ENCODE peak calls at places on chromosomes 1 and 21, in four cellular contexts. W is A673, S is psoas muscle, E is brain microvascular endothelial cell. P is an unnamed sample.

GRCh38 chr1:54413295-54413694 is 7.1 kb upstream of the SSBP3 start:
- DNase-seq in W (no peak), S (peak; percentile 35), E (peak; percentile 66), P (no peak)

GRCh38 chr1:108142773-108143394 is 57.3 kb downstream of the SLC25A24 start:
- DNase-seq in W (no peak), S (no peak), E (no peak), P (no peak)

GRCh38 chr1:234604726-234605492 is 5.1 kb downstream of the IRF2BP2 start:
- DNase-seq in W (no peak), S (no peak), E (no peak), P (no peak)

GRCh38 chr1:201020647-201021332 is 2.7 kb downstream of the KIF21B start:
- DNase-seq in W (peak; percentile 38), S (no peak), E (no peak), P (no peak)

GRCh38 chr1:234618726-234619049 is 8.7 kb upstream of the IRF2BP2 start:
- DNase-seq in W (no peak), S (no peak), E (no peak), P (no peak)

GRCh38 chr1:30801826-30802198 is 44.2 kb upstream of the LAPTM5 start:
- DNase-seq in W (peak; percentile 84), S (peak; percentile 80), E (peak; percentile 53), P (no peak)

GRCh38 chr1:114037952-114038867 is 58.9 kb downstream of the OLFML3 start:
- DNase-seq in W (no peak), S (no peak), E (no peak), P (no peak)

GRCh38 chr21:29196021-29196663 is 65.7 kb downstream of the MAP3K7CL start:
- DNase-seq in W (peak; percentile 95), S (no peak), E (peak; percentile 95), P (no peak)

GRCh38 chr1:29186707-29187106 is 5.0 kb upstream of the SRSF4 start:
- DNase-seq in W (no peak), S (no peak), E (no peak), P (no peak)

GRCh38 chr1:246805135-246805716 is 81.0 kb downstream of the SCCPDH start:
- DNase-seq in W (no peak), S (no peak), E (no peak), P (no peak)

GRCh38 chr1:208149776-208150514 is 94.2 kb downstream of the PLXNA2 start:
- DNase-seq in W (peak; percentile 24), S (no peak), E (peak; percentile 11), P (no peak)
- TF ChIP-seq CTCF in W (no peak), S (no peak), E (no peak), P (no peak)

GRCh38 chr1:94234615-94235014 is 2.8 kb downstream of the ARHGAP29 start:
- DNase-seq in W (no peak), S (no peak), E (no peak), P (no peak)
- H3K4me3 ChIP-seq in W (no peak overlapping the region), S (peak overlapping the region; percentile 84), E (peak overlapping the region; percentile 89), P (no peak overlapping the region)

GRCh38 chr1:111758373-111758772 is 2.7 kb downstream of the DDX20 start:
- DNase-seq in W (peak; percentile 12), S (no peak), E (no peak), P (no peak)
- TF ChIP-seq CTCF in W (peak; percentile 21), S (no peak), E (peak; percentile 33), P (peak; percentile 22)

GRCh38 chr1:112849967-112850641 is 105.9 kb downstream of the SLC16A1 start:
- DNase-seq in W (no peak), S (no peak), E (no peak), P (no peak)
- H3K4me3 ChIP-seq in W (peak overlapping the region; percentile 43), S (peak overlapping the region; percentile 70), E (peak overlapping the region; percentile 60), P (no peak overlapping the region)

GRCh38 chr1:160032165-160032827 is 506 bp upstream of the PIGM start:
- DNase-seq in W (no peak), S (no peak), E (no peak), P (no peak)

GRCh38 chr1:160028426-160028825 is 3.4 kb downstream of the PIGM start:
- DNase-seq in W (no peak), S (no peak), E (no peak), P (no peak)

GRCh38 chr1:160030657-160031367 is 978 bp downstream of the PIGM start:
- DNase-seq in W (no peak), S (no peak), E (no peak), P (no peak)

DNA sequence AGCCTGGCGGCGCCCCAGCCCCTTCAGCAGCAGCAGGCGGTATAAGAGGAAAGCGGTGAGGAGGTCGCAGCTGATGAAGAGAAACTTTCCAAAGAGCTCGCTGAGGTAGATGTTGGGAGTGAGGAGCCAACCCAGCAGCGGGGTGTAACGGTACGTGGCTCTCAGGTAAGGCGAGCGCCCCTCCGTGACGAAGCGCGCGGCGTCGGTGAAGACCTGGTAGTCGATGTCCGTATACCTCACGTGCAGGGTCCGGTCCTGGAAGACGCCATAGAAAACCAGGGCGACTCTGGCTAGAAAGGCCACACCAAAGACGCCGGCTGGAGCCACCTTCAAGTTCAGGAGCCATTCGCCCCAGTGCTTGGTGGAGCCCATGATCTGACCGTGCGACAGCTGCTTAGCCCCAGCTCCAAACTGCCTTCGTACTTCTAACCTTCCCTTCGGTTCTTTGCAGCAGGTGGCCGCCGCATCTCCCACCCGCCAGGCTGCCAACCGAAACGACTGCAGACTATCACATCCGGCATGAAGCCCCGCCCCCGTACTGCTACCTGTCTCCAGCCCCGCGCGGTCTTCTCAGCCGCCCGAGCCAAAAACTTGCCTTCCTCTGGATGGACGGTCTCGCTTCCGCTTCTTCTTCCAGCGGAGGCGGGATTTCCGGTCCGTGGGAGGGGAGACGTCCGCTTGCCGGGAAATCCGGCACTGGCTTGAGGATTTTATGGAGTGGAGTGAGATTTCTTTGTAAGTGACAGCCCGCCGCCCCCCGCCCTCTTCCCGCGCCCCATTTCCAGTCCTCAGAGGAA is at the start of gene PIGM:
- DNase-seq in W (peak; percentile 98), S (peak; percentile 95), E (peak; percentile 85), P (peak; percentile 90)
- TF ChIP-seq CTCF in W (no peak), S (no peak), E (no peak), P (no peak)

DNA sequence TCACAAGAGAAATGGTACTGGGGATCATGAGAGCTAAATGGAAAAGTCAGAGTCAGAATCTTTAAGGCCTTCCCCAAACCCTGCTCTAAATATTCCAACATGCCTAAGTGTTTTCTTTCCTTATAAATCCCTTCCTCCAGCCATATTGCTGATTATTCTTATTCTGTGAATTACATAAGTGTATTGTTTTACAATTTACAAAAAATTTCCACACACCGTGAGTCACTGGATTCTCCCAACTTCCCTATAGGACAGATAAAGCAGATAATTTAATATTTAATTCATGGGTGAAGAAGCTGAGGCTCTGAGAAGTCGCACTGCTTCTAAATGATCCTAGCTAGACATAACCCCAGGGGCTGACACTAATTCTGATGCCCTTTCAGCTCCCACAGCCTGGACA is 243.3 kb upstream of the JUN start:
- DNase-seq in W (no peak), S (no peak), E (no peak), P (no peak)
- H3K4me3 ChIP-seq in W (no peak overlapping the region), S (no peak overlapping the region), E (no peak overlapping the region), P (no peak overlapping the region)

GRCh38 chr1:229225331-229225782 is 45.6 kb upstream of the RAB4A start:
- DNase-seq in W (no peak), S (no peak), E (no peak), P (no peak)
- TF ChIP-seq CTCF in W (no peak), S (no peak), E (no peak), P (no peak)